ENCODE peak calls at places on chromosomes 3 and 15, in seven cellular contexts. One of them, this sample, is unnamed.

GRCh38 chr3:33636125-33636855 is 81.8 kb downstream of the CLASP2 start:
- DNase-seq in Ammon's horn: peak
- DNase-seq in heart right ventricle: no peak
- DNase-seq in upper lobe of left lung: no peak
- DNase-seq in caudate nucleus: no peak
- DNase-seq in IMR-90: peak
- DNase-seq in AG09309: peak
- DNase-seq in this sample: no peak

GRCh38 chr3:8625991-8626390 is 18.6 kb downstream of the SSUH2 start:
- DNase-seq in Ammon's horn: no peak
- DNase-seq in heart right ventricle: no peak
- DNase-seq in upper lobe of left lung: no peak
- DNase-seq in caudate nucleus: no peak
- DNase-seq in IMR-90: peak
- DNase-seq in AG09309: no peak
- DNase-seq in this sample: no peak

GRCh38 chr15:78073026-78073425 is 4.5 kb downstream of the TBC1D2B start:
- DNase-seq in Ammon's horn: no peak
- DNase-seq in heart right ventricle: no peak
- DNase-seq in upper lobe of left lung: no peak
- DNase-seq in caudate nucleus: no peak
- DNase-seq in IMR-90: no peak
- DNase-seq in AG09309: no peak
- DNase-seq in this sample: no peak

GRCh38 chr3:99767341-99767740 is 50.3 kb upstream of the CMSS1 start:
- DNase-seq in Ammon's horn: no peak
- DNase-seq in heart right ventricle: no peak
- DNase-seq in upper lobe of left lung: no peak
- DNase-seq in caudate nucleus: no peak
- DNase-seq in IMR-90: no peak
- DNase-seq in AG09309: no peak
- DNase-seq in this sample: no peak

GRCh38 chr15:32704343-32705076 is 13.3 kb upstream of the GREM1 start:
- DNase-seq in Ammon's horn: no peak
- DNase-seq in heart right ventricle: no peak
- DNase-seq in upper lobe of left lung: no peak
- DNase-seq in caudate nucleus: no peak
- DNase-seq in IMR-90: peak
- DNase-seq in AG09309: no peak
- DNase-seq in this sample: no peak

GRCh38 chr15:68210821-68211655 is 5.9 kb upstream of the CALML4 start:
- DNase-seq in Ammon's horn: peak
- DNase-seq in heart right ventricle: peak
- DNase-seq in upper lobe of left lung: peak
- DNase-seq in caudate nucleus: peak
- DNase-seq in IMR-90: peak
- DNase-seq in AG09309: no peak
- DNase-seq in this sample: peak

GRCh38 chr15:78438595-78439285 is 724 bp downstream of the IREB2 start:
- DNase-seq in Ammon's horn: no peak
- DNase-seq in heart right ventricle: peak
- DNase-seq in upper lobe of left lung: no peak
- DNase-seq in caudate nucleus: no peak
- DNase-seq in IMR-90: no peak
- DNase-seq in AG09309: no peak
- DNase-seq in this sample: no peak

GRCh38 chr3:131711114-131711786 is 208.5 kb upstream of the MRPL3 start:
- DNase-seq in Ammon's horn: no peak
- DNase-seq in heart right ventricle: no peak
- DNase-seq in upper lobe of left lung: no peak
- DNase-seq in caudate nucleus: no peak
- DNase-seq in IMR-90: no peak
- DNase-seq in AG09309: no peak
- DNase-seq in this sample: no peak

GRCh38 chr3:39088456-39088855 is 19.0 kb downstream of the GORASP1 start:
- DNase-seq in Ammon's horn: no peak
- DNase-seq in heart right ventricle: no peak
- DNase-seq in upper lobe of left lung: no peak
- DNase-seq in caudate nucleus: no peak
- DNase-seq in IMR-90: no peak
- DNase-seq in AG09309: no peak
- DNase-seq in this sample: no peak

GRCh38 chr3:126781889-126782491 is 78.0 kb downstream of the CHCHD6 start:
- DNase-seq in Ammon's horn: peak
- DNase-seq in heart right ventricle: peak
- DNase-seq in upper lobe of left lung: no peak
- DNase-seq in caudate nucleus: no peak
- DNase-seq in IMR-90: peak
- DNase-seq in AG09309: peak
- DNase-seq in this sample: no peak

GRCh38 chr3:49329201-49329600 is 10.7 kb downstream of the USP4 start:
- DNase-seq in Ammon's horn: no peak
- DNase-seq in heart right ventricle: no peak
- DNase-seq in upper lobe of left lung: no peak
- DNase-seq in caudate nucleus: no peak
- DNase-seq in IMR-90: peak
- DNase-seq in AG09309: no peak
- DNase-seq in this sample: no peak

GRCh38 chr15:25701716-25702465 is 161.2 kb downstream of the ATP10A start:
- DNase-seq in Ammon's horn: no peak
- DNase-seq in heart right ventricle: no peak
- DNase-seq in upper lobe of left lung: peak
- DNase-seq in caudate nucleus: no peak
- DNase-seq in IMR-90: peak
- DNase-seq in AG09309: no peak
- DNase-seq in this sample: no peak

This sample was measured in C1 segment of cervical spinal cord.